ENCODE peak calls at places on chromosomes 7 and 10, in five cellular contexts. One of them, this sample, is unnamed.

GRCh38 chr10:80538481-80539185 is 931 bp downstream of the SH2D4B start:
- ATAC-seq in T-cell: no peak
- ATAC-seq in activated T-cell treated with anti-CD3 and anti-CD28 coated beads, Interleukin-2, amount 50 U/mL, for 72 hours: no peak
- ATAC-seq in gastrocnemius medialis: no peak
- ATAC-seq in left lung: no peak
- ATAC-seq in this sample: no peak

GRCh38 chr7:153840861-153841260 is 211.3 kb upstream of the DPP6 start:
- ATAC-seq in gastrocnemius medialis: no peak
- ATAC-seq in activated T-cell treated with anti-CD3 and anti-CD28 coated beads, Interleukin-2, amount 50 U/mL, for 72 hours: no peak
- ATAC-seq in left lung: no peak
- ATAC-seq in T-cell: no peak
- ATAC-seq in this sample: no peak

GRCh38 chr10:52908483-52908882 is 135.9 kb upstream of the MBL2 start:
- ATAC-seq in T-cell: no peak
- ATAC-seq in gastrocnemius medialis: no peak
- ATAC-seq in activated T-cell treated with anti-CD3 and anti-CD28 coated beads, Interleukin-2, amount 50 U/mL, for 72 hours: no peak
- ATAC-seq in left lung: no peak
- ATAC-seq in this sample: no peak

GRCh38 chr7:92785923-92786322 is 50.5 kb downstream of the CDK6 start:
- ATAC-seq in T-cell: no peak
- ATAC-seq in left lung: peak
- ATAC-seq in gastrocnemius medialis: peak
- ATAC-seq in activated T-cell treated with anti-CD3 and anti-CD28 coated beads, Interleukin-2, amount 50 U/mL, for 72 hours: no peak
- ATAC-seq in this sample: peak

GRCh38 chr7:6271694-6272371 is 591 bp downstream of the CYTH3 start:
- ATAC-seq in T-cell: peak
- ATAC-seq in gastrocnemius medialis: peak
- ATAC-seq in left lung: peak
- ATAC-seq in activated T-cell treated with anti-CD3 and anti-CD28 coated beads, Interleukin-2, amount 50 U/mL, for 72 hours: peak
- ATAC-seq in this sample: peak

GRCh38 chr7:142875456-142875855 is 10.1 kb downstream of the TRPV6 start:
- ATAC-seq in T-cell: no peak
- ATAC-seq in gastrocnemius medialis: no peak
- ATAC-seq in left lung: no peak
- ATAC-seq in activated T-cell treated with anti-CD3 and anti-CD28 coated beads, Interleukin-2, amount 50 U/mL, for 72 hours: no peak
- ATAC-seq in this sample: no peak

GRCh38 chr10:14385591-14386201 is 55.0 kb upstream of the FRMD4A start:
- ATAC-seq in T-cell: no peak
- ATAC-seq in activated T-cell treated with anti-CD3 and anti-CD28 coated beads, Interleukin-2, amount 50 U/mL, for 72 hours: no peak
- ATAC-seq in left lung: no peak
- ATAC-seq in gastrocnemius medialis: no peak
- ATAC-seq in this sample: no peak

GRCh38 chr7:134690016-134690415 is 43.4 kb downstream of the BPGM start:
- ATAC-seq in T-cell: peak
- ATAC-seq in gastrocnemius medialis: peak
- ATAC-seq in activated T-cell treated with anti-CD3 and anti-CD28 coated beads, Interleukin-2, amount 50 U/mL, for 72 hours: peak
- ATAC-seq in left lung: peak
- ATAC-seq in this sample: peak